ENCODE peak calls at places on chromosome 22, in ten cellular contexts. F is A549; W is fibroblast of lung; R is iPS DF 6.9; S is psoas muscle; A is CD4-positive, alpha-beta T cell; Q is effector memory CD4-positive, alpha-beta T cell; Z is transverse colon; K is heart left ventricle; P is ascending aorta. T is an unnamed sample.

GRCh38 chr22:50710886-50711285 is 27.1 kb upstream of the ACR start:
- DNase-seq in F (no peak), W (no peak), R (no peak), S (no peak), A (no peak), Q (no peak), Z (no peak), K (no peak), P (no peak), T (no peak)

GRCh38 chr22:34293324-34293723 is 373.0 kb upstream of the LARGE1 start:
- DNase-seq in F (no peak), W (no peak), R (no peak), S (no peak), A (no peak), Q (no peak), Z (no peak), K (peak; percentile 17), P (no peak), T (no peak)

GRCh38 chr22:40982482-40983385 is 31.6 kb downstream of the RBX1 start:
- DNase-seq in F (no peak), W (no peak), R (no peak), S (no peak), A (no peak), Q (no peak), Z (no peak), K (no peak), P (no peak), T (no peak)

GRCh38 chr22:26994801-26995200 is 337.4 kb downstream of the MIAT start:
- DNase-seq in F (no peak), W (no peak), R (no peak), S (no peak), A (no peak), Q (no peak), Z (no peak), K (no peak), P (no peak), T (no peak)

GRCh38 chr22:40241200-40241763 is 63.6 kb downstream of the TNRC6B start:
- DNase-seq in F (no peak), W (no peak), R (no peak), S (no peak), A (no peak), Q (no peak), Z (no peak), K (no peak), P (no peak), T (no peak)

GRCh38 chr22:35531695-35532094 is 8.9 kb upstream of the RASD2 start:
- DNase-seq in F (no peak), W (no peak), R (no peak), S (no peak), A (no peak), Q (no peak), Z (no peak), K (no peak), P (no peak), T (no peak)

GRCh38 chr22:39173050-39173706 is 20.7 kb upstream of the CBX7 start:
- DNase-seq in F (no peak), W (no peak), R (no peak), S (no peak), A (no peak), Q (no peak), Z (no peak), K (no peak), P (peak; percentile 50), T (no peak)

GRCh38 chr22:37260939-37261338 is 16.9 kb upstream of the RAC2 start:
- DNase-seq in F (peak; percentile 58), W (peak; percentile 56), R (no peak), S (no peak), A (peak; percentile 49), Q (peak; percentile 40), Z (peak; percentile 63), K (peak; percentile 32), P (peak; percentile 74), T (peak; percentile 41)

GRCh38 chr22:44358723-44359440 is 46.1 kb upstream of the SHISAL1 start:
- DNase-seq in F (no peak), W (no peak), R (no peak), S (no peak), A (no peak), Q (no peak), Z (no peak), K (no peak), P (no peak), T (no peak)

GRCh38 chr22:42794551-42795510 is 62.2 kb downstream of the ARFGAP3 start:
- DNase-seq in F (no peak), W (no peak), R (no peak), S (no peak), A (no peak), Q (no peak), Z (no peak), K (no peak), P (peak; percentile 55), T (no peak)

GRCh38 chr22:42294034-42294985 is 23.9 kb upstream of the TCF20 start:
- DNase-seq in F (peak; percentile 24), W (peak; percentile 47), R (no peak), S (no peak), A (no peak), Q (no peak), Z (peak; percentile 64), K (peak; percentile 55), P (no peak), T (no peak)

GRCh38 chr22:25563757-25564319 is 637 bp upstream of the GRK3 start:
- DNase-seq in F (no peak), W (no peak), R (no peak), S (no peak), A (no peak), Q (no peak), Z (peak; percentile 28), K (peak; percentile 23), P (peak; percentile 70), T (no peak)

GRCh38 chr22:47591709-47592108 is 829.3 kb downstream of the TBC1D22A start:
- DNase-seq in F (no peak), W (no peak), R (no peak), S (no peak), A (no peak), Q (no peak), Z (no peak), K (no peak), P (peak; percentile 45), T (no peak)

GRCh38 chr22:47589271-47590250 is 827.1 kb downstream of the TBC1D22A start:
- DNase-seq in F (no peak), W (no peak), R (no peak), S (no peak), A (no peak), Q (no peak), Z (no peak), K (no peak), P (peak; percentile 43), T (no peak)

GRCh38 chr22:47593291-47593690 is 830.8 kb downstream of the TBC1D22A start:
- DNase-seq in F (no peak), W (no peak), R (no peak), S (no peak), A (no peak), Q (no peak), Z (no peak), K (no peak), P (peak; percentile 35), T (no peak)

GRCh38 chr22:47592791-47593190 is 830.3 kb downstream of the TBC1D22A start:
- DNase-seq in F (no peak), W (no peak), R (no peak), S (no peak), A (no peak), Q (no peak), Z (no peak), K (no peak), P (peak; percentile 50), T (no peak)

DNA sequence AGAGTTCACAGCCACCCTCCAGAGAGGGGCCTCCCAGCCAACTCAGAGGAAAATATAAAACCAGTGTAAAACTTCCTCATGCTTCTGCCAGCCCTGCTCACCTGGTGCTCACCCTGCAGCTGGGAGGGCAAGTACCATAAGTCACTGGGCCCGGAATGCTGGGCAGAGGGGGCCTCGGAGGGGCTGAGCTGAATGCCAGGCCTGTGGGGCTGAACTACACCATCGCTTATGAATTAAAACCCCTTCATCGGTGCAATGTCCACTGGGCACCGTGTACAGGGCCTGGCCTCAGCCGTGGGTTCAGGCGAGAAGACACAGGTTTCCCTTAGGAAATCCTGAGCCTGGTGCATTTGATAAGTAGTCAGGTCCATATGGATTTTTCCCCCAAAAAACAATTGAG is 828.6 kb downstream of the TBC1D22A start:
- DNase-seq in F (no peak), W (no peak), R (no peak), S (no peak), A (no peak), Q (no peak), Z (no peak), K (no peak), P (peak; percentile 28), T (no peak)
- H3K9me3 ChIP-seq in F (no peaks in the 10 kb centered on the region), W (no peaks in the 10 kb centered on the region), R (peaks cover 44% of the 10 kb centered on the region), S (no peaks in the 10 kb centered on the region), A (no peaks in the 10 kb centered on the region), Q (no peaks in the 10 kb centered on the region), Z (no peaks in the 10 kb centered on the region), K (no peaks in the 10 kb centered on the region), P (no peaks in the 10 kb centered on the region), T (no peaks in the 10 kb centered on the region)

GRCh38 chr22:48659393-48659792 is 1168.3 kb downstream of the BRD1 start:
- DNase-seq in F (no peak), W (no peak), R (no peak), S (no peak), A (no peak), Q (no peak), Z (no peak), K (no peak), P (no peak), T (no peak)
- H3K9me3 ChIP-seq in F (peaks cover 5% of the 10 kb centered on the region), W (no peaks in the 10 kb centered on the region), R (peaks cover 35% of the 10 kb centered on the region), S (peaks cover 7% of the 10 kb centered on the region), A (peaks cover 11% of the 10 kb centered on the region), Q (no peaks in the 10 kb centered on the region), Z (no peaks in the 10 kb centered on the region), K (peaks cover 18% of the 10 kb centered on the region), P (no peaks in the 10 kb centered on the region), T (no peaks in the 10 kb centered on the region)

DNA sequence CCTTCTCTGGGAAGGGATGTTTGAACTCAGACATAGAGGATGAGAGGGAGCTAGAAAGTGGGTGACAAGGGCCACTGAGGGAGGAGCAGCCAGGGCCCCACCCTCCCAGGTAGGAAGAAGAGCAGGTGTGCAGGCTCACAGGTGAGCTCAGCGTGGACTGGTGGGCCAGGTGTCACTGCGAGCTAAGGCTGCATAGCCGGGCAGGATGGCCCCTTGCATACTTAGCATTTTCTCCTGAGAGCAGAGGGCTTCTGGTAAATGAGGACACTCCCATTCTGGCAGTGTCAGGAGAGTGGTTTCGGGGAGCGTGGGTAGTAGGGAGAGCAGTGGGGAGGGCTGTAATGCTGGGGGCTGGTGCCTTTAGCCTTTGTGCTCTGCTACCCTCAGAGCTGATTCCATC is 843.4 kb downstream of the TBC1D22A start:
- DNase-seq in F (no peak), W (no peak), R (no peak), S (no peak), A (no peak), Q (no peak), Z (no peak), K (no peak), P (peak; percentile 50), T (no peak)
- H3K9me3 ChIP-seq in F (no peaks in the 10 kb centered on the region), W (no peaks in the 10 kb centered on the region), R (peaks cover 45% of the 10 kb centered on the region), S (no peaks in the 10 kb centered on the region), A (no peaks in the 10 kb centered on the region), Q (no peaks in the 10 kb centered on the region), Z (no peaks in the 10 kb centered on the region), K (no peaks in the 10 kb centered on the region), P (no peaks in the 10 kb centered on the region), T (no peaks in the 10 kb centered on the region)

GRCh38 chr22:49205401-49205800 is 622.3 kb downstream of the BRD1 start:
- DNase-seq in F (no peak), W (no peak), R (no peak), S (no peak), A (no peak), Q (no peak), Z (no peak), K (peak; percentile 1), P (peak; percentile 56), T (peak; percentile 5)
- H3K9me3 ChIP-seq in F (no peaks in the 10 kb centered on the region), W (no peaks in the 10 kb centered on the region), R (peaks cover 50% of the 10 kb centered on the region), S (no peaks in the 10 kb centered on the region), A (no peaks in the 10 kb centered on the region), Q (no peaks in the 10 kb centered on the region), Z (no peaks in the 10 kb centered on the region), K (no peaks in the 10 kb centered on the region), P (no peaks in the 10 kb centered on the region), T (no peaks in the 10 kb centered on the region)

T was measured in T-helper 17 cell.